ENCODE peak calls at places on chromosomes 5 and 9, in nine cellular contexts. C, M, D, Q, T, O, Z, Y and E are unnamed samples.

GRCh38 chr5:113447651-113448050 is 12.9 kb upstream of the TSSK1B start:
- DNase-seq in C (no peak), M (no peak), D (no peak), Q (no peak), T (no peak), O (no peak), Z (peak; percentile 38), Y (no peak), E (no peak)

GRCh38 chr9:107932036-107932435 is 442.5 kb upstream of the KLF4 start:
- DNase-seq in C (no peak), M (no peak), D (no peak), Q (no peak), T (no peak), O (no peak), Z (no peak), Y (no peak), E (no peak)

GRCh38 chr9:18360005-18360404 is 113.9 kb upstream of the ADAMTSL1 start:
- DNase-seq in C (no peak), M (no peak), D (no peak), Q (peak; percentile 4), T (no peak), O (no peak), Z (no peak), Y (no peak), E (no peak)

GRCh38 chr5:52725781-52726180 is 61.9 kb upstream of the ITGA1 start:
- DNase-seq in C (no peak), M (no peak), D (peak; percentile 11), Q (no peak), T (peak; percentile 60), O (no peak), Z (no peak), Y (no peak), E (no peak)

GRCh38 chr9:1676771-1677170 is 338.4 kb upstream of the SMARCA2 start:
- DNase-seq in C (no peak), M (no peak), D (no peak), Q (no peak), T (no peak), O (no peak), Z (no peak), Y (no peak), E (no peak)

GRCh38 chr9:16867571-16868311 is 2.7 kb downstream of the BNC2 start:
- DNase-seq in C (peak; percentile 37), M (no peak), D (peak; percentile 17), Q (no peak), T (no peak), O (no peak), Z (peak; percentile 78), Y (no peak), E (peak; percentile 48)

GRCh38 chr5:96279796-96280542 is 153.1 kb downstream of the PCSK1 start:
- DNase-seq in C (no peak), M (no peak), D (no peak), Q (no peak), T (no peak), O (no peak), Z (peak; percentile 83), Y (peak; percentile 94), E (peak; percentile 91)

GRCh38 chr5:122262107-122262506 is 49.9 kb upstream of the SNCAIP start:
- DNase-seq in C (no peak), M (no peak), D (no peak), Q (no peak), T (no peak), O (no peak), Z (peak; percentile 3), Y (peak; percentile 21), E (peak; percentile 43)

GRCh38 chr9:137407590-137408300 is 15.2 kb downstream of the EXD3 start:
- DNase-seq in C (no peak), M (peak; percentile 35), D (no peak), Q (no peak), T (peak; percentile 72), O (peak; percentile 67), Z (no peak), Y (no peak), E (no peak)

GRCh38 chr5:98769006-98769255 is 4.5 kb upstream of the RGMB start:
- DNase-seq in C (peak; percentile 36), M (no peak), D (no peak), Q (no peak), T (no peak), O (peak; percentile 79), Z (peak; percentile 46), Y (no peak), E (no peak)

GRCh38 chr5:40378431-40379175 is 301.1 kb upstream of the PTGER4 start:
- DNase-seq in C (no peak), M (no peak), D (no peak), Q (no peak), T (no peak), O (no peak), Z (no peak), Y (no peak), E (no peak)

GRCh38 chr5:136058031-136058971 is 29.5 kb downstream of the TGFBI start:
- DNase-seq in C (peak; percentile 66), M (peak; percentile 60), D (peak; percentile 52), Q (no peak), T (peak; percentile 77), O (no peak), Z (peak; percentile 83), Y (peak; percentile 80), E (no peak)

DNA sequence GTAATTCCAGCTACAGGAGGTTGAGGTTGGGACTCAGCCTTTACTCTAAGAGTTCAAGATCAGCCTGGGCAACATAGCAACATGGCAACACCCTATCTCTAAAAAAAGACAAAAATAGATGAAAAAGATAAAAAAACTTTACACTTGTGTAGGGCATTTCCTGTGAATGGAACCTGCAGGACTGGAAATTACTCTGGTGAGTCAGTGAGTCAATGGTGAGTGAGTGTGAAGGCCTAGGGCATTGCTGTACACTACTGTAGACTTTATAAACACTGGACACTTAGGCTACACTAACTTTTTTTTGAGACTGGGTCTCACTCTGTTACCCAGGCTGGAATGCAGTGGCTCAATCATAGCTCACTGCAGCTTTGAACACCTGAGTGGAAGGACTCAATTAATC is 19.5 kb upstream of the ARSI start:
- DNase-seq in C (no peak), M (no peak), D (no peak), Q (no peak), T (no peak), O (no peak), Z (peak; percentile 95), Y (peak; percentile 85), E (peak; percentile 89)
- H3K27ac ChIP-seq in C (no peak overlapping the region), M (no peak overlapping the region), D (no peak overlapping the region), Q (no peak overlapping the region), T (no peak overlapping the region), O (no peak overlapping the region), Z (peak overlapping the region; percentile 42), Y (peak overlapping the region; percentile 92), E (peak overlapping the region; percentile 25)

GRCh38 chr9:14909631-14910177 is 524 bp downstream of the FREM1 start:
- DNase-seq in C (no peak), M (no peak), D (no peak), Q (no peak), T (no peak), O (no peak), Z (peak; percentile 50), Y (no peak), E (no peak)

GRCh38 chr9:14910178-14910805 is at the start of gene FREM1:
- DNase-seq in C (no peak), M (peak; percentile 74), D (peak; percentile 22), Q (no peak), T (peak; percentile 62), O (no peak), Z (no peak), Y (no peak), E (no peak)

GRCh38 chr9:14913366-14913765 is 3.1 kb upstream of the FREM1 start:
- DNase-seq in C (no peak), M (no peak), D (no peak), Q (no peak), T (no peak), O (no peak), Z (no peak), Y (no peak), E (no peak)

GRCh38 chr9:14912849-14913248 is 2.6 kb upstream of the FREM1 start:
- DNase-seq in C (no peak), M (no peak), D (no peak), Q (no peak), T (no peak), O (no peak), Z (no peak), Y (no peak), E (no peak)

GRCh38 chr9:14911046-14911445 is 818 bp upstream of the FREM1 start:
- DNase-seq in C (no peak), M (no peak), D (no peak), Q (no peak), T (no peak), O (no peak), Z (no peak), Y (no peak), E (no peak)
- H3K4me1 ChIP-seq in C (no peaks in the 10 kb centered on the region), M (peaks cover 9% of the 10 kb centered on the region), D (peaks cover 67% of the 10 kb centered on the region), Q (no peaks in the 10 kb centered on the region), T (peaks cover 5% of the 10 kb centered on the region), O (no peaks in the 10 kb centered on the region), Z (peaks cover 37% of the 10 kb centered on the region), Y (no peaks in the 10 kb centered on the region), E (peaks cover 4% of the 10 kb centered on the region)

GRCh38 chr9:131278421-131279111 is 2.3 kb upstream of the FAM78A start:
- DNase-seq in C (no peak), M (no peak), D (no peak), Q (no peak), T (no peak), O (no peak), Z (no peak), Y (no peak), E (no peak)

GRCh38 chr9:131277673-131278420 is 1.5 kb upstream of the FAM78A start:
- DNase-seq in C (peak; percentile 86), M (peak; percentile 93), D (peak; percentile 82), Q (peak; percentile 86), T (peak; percentile 94), O (peak; percentile 88), Z (peak; percentile 61), Y (peak; percentile 60), E (peak; percentile 47)

GRCh38 chr9:131276107-131276888 is at the start of gene FAM78A:
- DNase-seq in C (peak; percentile 46), M (no peak), D (peak; percentile 51), Q (peak; percentile 79), T (peak; percentile 80), O (peak; percentile 98), Z (no peak), Y (no peak), E (no peak)

GRCh38 chr9:131275332-131276106 is 791 bp downstream of the FAM78A start:
- DNase-seq in C (no peak), M (peak; percentile 77), D (no peak), Q (peak; percentile 77), T (peak; percentile 88), O (no peak), Z (no peak), Y (no peak), E (no peak)

GRCh38 chr9:131276891-131277672 is 772 bp upstream of the FAM78A start:
- DNase-seq in C (no peak), M (no peak), D (no peak), Q (peak; percentile 31), T (no peak), O (peak; percentile 85), Z (no peak), Y (no peak), E (no peak)
- TF ChIP-seq CTCF in C (no peak), M (no peak), D (no peak), Q (peak; percentile 38), T (no peak), O (no peak), Z (no peak), Y (no peak), E (peak; percentile 2)

DNA sequence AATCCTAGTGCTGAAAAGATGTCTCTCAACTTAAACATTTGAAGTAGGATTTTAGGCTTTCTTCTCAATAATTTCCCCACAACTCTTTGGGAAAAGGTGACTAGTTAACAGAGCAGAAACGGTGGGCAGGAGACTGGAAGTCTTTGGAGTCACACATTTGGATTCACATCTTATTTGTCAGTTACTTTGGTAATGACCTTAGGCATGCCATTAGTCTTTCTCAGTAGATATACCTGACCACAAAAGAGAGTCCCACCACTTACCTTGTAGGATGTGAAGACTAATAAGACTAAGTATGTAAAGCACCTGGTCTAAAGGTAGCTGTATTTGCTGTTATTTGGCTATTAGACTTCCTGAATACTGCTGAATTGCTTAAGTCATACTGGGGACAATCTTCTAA is 35.4 kb downstream of the DAP start:
- DNase-seq in C (no peak), M (no peak), D (no peak), Q (no peak), T (no peak), O (no peak), Z (peak; percentile 72), Y (no peak), E (no peak)
- H3K27ac ChIP-seq in C (peak overlapping the region; percentile 71), M (no peak overlapping the region), D (peak overlapping the region; percentile 95), Q (no peak overlapping the region), T (peak overlapping the region; percentile 81), O (no peak overlapping the region), Z (peak overlapping the region; percentile 95), Y (no peak overlapping the region), E (peak overlapping the region; percentile 66)